ENCODE peak calls at places on chromosomes 11 and 22, in ten cellular contexts. K is stimulated activated CD4-positive, alpha-beta T cell treated with anti-CD3 and anti-CD28 coated beads, Interleukin-2, amount 100 ng/mL, for 48 hours; Q is T-helper 9 cell; L is HS-5; M is AG04449; H is endothelial cell; F is lower leg skin; J is PC-3; G is activated gamma-delta T cell treated with Interleukin-2 at 50 U/mL for 16 hours; I is activated CD4-positive, alpha-beta T cell treated with anti-CD3 and anti-CD28 coated beads, Interleukin-2, amount 10 ng/mL, durations not matched to agents 7 days and 5 days. W is an unnamed sample.
A peak's percentile ranks its signal among the peaks of the same experiment; 100 is the strongest.

GRCh38 chr11:30741039-30741550 is 154.9 kb upstream of the MPPED2 start:
- DNase-seq in K (no peak), Q (no peak), L (peak; percentile 97), M (peak; percentile 31), H (no peak), F (no peak), J (no peak), G (no peak), I (no peak), W (no peak)

GRCh38 chr22:35742342-35743100 is 24.8 kb downstream of the APOL5 start:
- DNase-seq in K (no peak), Q (no peak), L (peak; percentile 72), M (peak; percentile 34), H (no peak), F (no peak), J (peak; percentile 63), G (no peak), I (no peak), W (no peak)

GRCh38 chr11:32939046-32939445 is 46.4 kb downstream of the QSER1 start:
- DNase-seq in K (no peak), Q (no peak), L (no peak), M (no peak), H (no peak), F (no peak), J (no peak), G (no peak), I (no peak), W (no peak)

GRCh38 chr11:104883342-104883741 is 14.9 kb downstream of the CASP12 start:
- DNase-seq in K (no peak), Q (no peak), L (no peak), M (no peak), H (no peak), F (no peak), J (no peak), G (no peak), I (no peak), W (no peak)

GRCh38 chr11:46413755-46414465 is 22.3 kb upstream of the CHRM4 start:
- DNase-seq in K (no peak), Q (no peak), L (no peak), M (no peak), H (no peak), F (no peak), J (peak; percentile 74), G (no peak), I (peak; percentile 19), W (no peak)

GRCh38 chr11:44658451-44658850 is 68.3 kb upstream of the TSPAN18 start:
- DNase-seq in K (no peak), Q (peak; percentile 17), L (no peak), M (no peak), H (peak; percentile 30), F (no peak), J (peak; percentile 25), G (no peak), I (peak; percentile 27), W (no peak)

GRCh38 chr11:77038029-77038824 is 4.0 kb downstream of the B3GNT6 start:
- DNase-seq in K (no peak), Q (no peak), L (no peak), M (no peak), H (no peak), F (no peak), J (peak; percentile 75), G (no peak), I (no peak), W (no peak)

GRCh38 chr22:29520851-29521250 is 32.7 kb downstream of the THOC5 start:
- DNase-seq in K (no peak), Q (no peak), L (peak; percentile 50), M (peak; percentile 55), H (no peak), F (no peak), J (peak; percentile 10), G (no peak), I (no peak), W (no peak)

GRCh38 chr11:64604458-64605247 is 13.6 kb downstream of the SLC22A12 start:
- DNase-seq in K (no peak), Q (no peak), L (no peak), M (no peak), H (no peak), F (no peak), J (no peak), G (no peak), I (no peak), W (no peak)

GRCh38 chr11:1407668-1408067 is 17.9 kb downstream of the BRSK2 start:
- DNase-seq in K (no peak), Q (no peak), L (no peak), M (no peak), H (no peak), F (no peak), J (no peak), G (no peak), I (no peak), W (peak; percentile 30)

GRCh38 chr11:73465019-73465675 is 88.9 kb downstream of the RELT start:
- DNase-seq in K (no peak), Q (no peak), L (no peak), M (no peak), H (no peak), F (no peak), J (no peak), G (no peak), I (no peak), W (no peak)

GRCh38 chr11:34534826-34535225 is 21.2 kb upstream of the ELF5 start:
- DNase-seq in K (no peak), Q (no peak), L (no peak), M (no peak), H (no peak), F (no peak), J (no peak), G (no peak), I (no peak), W (no peak)

GRCh38 chr11:20022363-20023081 is 137.8 kb downstream of the DBX1 start:
- DNase-seq in K (no peak), Q (no peak), L (no peak), M (no peak), H (peak; percentile 36), F (no peak), J (peak; percentile 68), G (no peak), I (no peak), W (peak; percentile 51)

GRCh38 chr11:73939096-73939495 is 11.7 kb upstream of the DNAJB13 start:
- DNase-seq in K (no peak), Q (no peak), L (no peak), M (no peak), H (no peak), F (peak; percentile 32), J (peak; percentile 17), G (no peak), I (no peak), W (no peak)

GRCh38 chr11:113722221-113722620 is 16.1 kb upstream of the TMPRSS5 start:
- DNase-seq in K (no peak), Q (no peak), L (no peak), M (no peak), H (no peak), F (no peak), J (no peak), G (no peak), I (no peak), W (no peak)